ENCODE peak calls at places on chromosomes 2 and 18, in nine cellular contexts. M is AG04450; Z is CD8-positive, alpha-beta memory T cell; B is heart right ventricle; U is tibial artery; E is breast epithelium; X is SJSA1; T is transverse colon; F is naive thymus-derived CD4-positive, alpha-beta T cell. R is an unnamed sample. For H3K27me3, the result is how much of the 10 kb centered on the place peaks cover.

GRCh38 chr2:199460101-199460671 is 2.4 kb upstream of the SATB2 start:
- DNase-seq in B (no peak), M (no peak), Z (no peak), F (peak), U (no peak), X (no peak), E (no peak), T (no peak), R (no peak)

GRCh38 chr18:71784777-71785176 is 759.4 kb downstream of the CBLN2 start:
- DNase-seq in T (no peak), X (no peak), U (no peak), E (no peak), M (no peak), F (peak), B (no peak), Z (no peak), R (no peak)

GRCh38 chr2:85705680-85706039 is 11.5 kb downstream of the GNLY start:
- DNase-seq in X (no peak), Z (no peak), B (no peak), U (peak), M (peak), F (no peak), T (peak), E (no peak), R (peak)

GRCh38 chr2:105802587-105802986 is 57.9 kb downstream of the NCK2 start:
- DNase-seq in X (no peak), E (no peak), F (peak), Z (peak), M (no peak), U (no peak), T (no peak), B (no peak), R (no peak)

GRCh38 chr18:36704656-36705055 is 124.1 kb downstream of the TPGS2 start:
- DNase-seq in Z (no peak), X (no peak), U (no peak), F (no peak), M (no peak), E (no peak), T (no peak), B (no peak), R (no peak)

GRCh38 chr18:8988262-8988871 is 114.1 kb upstream of the NDUFV2 start:
- DNase-seq in U (peak), F (peak), X (peak), T (peak), Z (peak), E (no peak), B (peak), M (no peak), R (peak)

GRCh38 chr18:22320736-22321135 is 97.0 kb downstream of the CTAGE1 start:
- DNase-seq in Z (no peak), U (no peak), T (no peak), F (no peak), B (no peak), M (no peak), X (no peak), E (no peak), R (no peak)

GRCh38 chr2:181621779-181622490 is 35.0 kb downstream of the CERKL start:
- DNase-seq in U (no peak), B (no peak), T (no peak), F (no peak), Z (no peak), M (no peak), X (no peak), E (no peak), R (no peak)

GRCh38 chr2:135076556-135076955 is 24.5 kb downstream of the RAB3GAP1 start:
- DNase-seq in F (no peak), B (no peak), X (no peak), M (no peak), U (no peak), E (no peak), T (no peak), Z (no peak), R (no peak)

GRCh38 chr2:204228169-204228940 is 291.8 kb downstream of the ICOS start:
- DNase-seq in X (no peak), B (no peak), T (no peak), E (no peak), F (no peak), U (no peak), M (no peak), Z (no peak), R (no peak)

GRCh38 chr2:135132314-135132713 is 80.2 kb downstream of the RAB3GAP1 start:
- DNase-seq in T (no peak), E (no peak), M (no peak), F (no peak), U (no peak), X (no peak), Z (no peak), B (no peak), R (no peak)

GRCh38 chr2:205772983-205773382 is 90.7 kb downstream of the NRP2 start:
- DNase-seq in M (no peak), F (no peak), Z (no peak), E (no peak), X (no peak), U (no peak), T (no peak), B (no peak), R (no peak)

GRCh38 chr2:103268841-103269498 is 507.1 kb downstream of the TMEM182 start:
- DNase-seq in B (no peak), U (no peak), M (no peak), X (no peak), F (no peak), T (peak), Z (no peak), E (no peak), R (no peak)

GRCh38 chr2:236680461-236680860 is 110.8 kb downstream of the ACKR3 start:
- DNase-seq in X (no peak), M (no peak), U (no peak), F (no peak), Z (no peak), B (no peak), T (no peak), E (no peak), R (no peak)

GRCh38 chr2:239792649-239793010 is 232.5 kb downstream of the NDUFA10 start:
- DNase-seq in U (peak), T (peak), E (peak), M (no peak), Z (no peak), B (no peak), X (no peak), F (no peak), R (no peak)

GRCh38 chr2:172102858-172103359 is at the start of gene DLX2:
- DNase-seq in Z (peak), B (peak), E (no peak), X (peak), F (peak), U (peak), T (peak), M (peak), R (peak)

GRCh38 chr18:55321268-55322175 is 266.5 kb downstream of the TCF4 start:
- DNase-seq in Z (no peak), M (peak), U (peak), T (peak), B (peak), E (peak), F (no peak), X (peak), R (peak)

GRCh38 chr2:128362889-128363228 is 44.2 kb upstream of the HS6ST1 start:
- DNase-seq in E (peak), U (peak), B (no peak), T (peak), M (peak), X (peak), Z (no peak), F (no peak), R (peak)

GRCh38 chr2:231162036-231162345 is 36.4 kb upstream of the ARMC9 start:
- DNase-seq in T (no peak), M (peak), U (no peak), B (no peak), E (no peak), Z (no peak), F (no peak), X (peak), R (peak)

GRCh38 chr2:210782222-210782621 is 225.8 kb downstream of the CPS1 start:
- DNase-seq in Z (no peak), F (no peak), U (no peak), X (no peak), M (no peak), B (no peak), T (no peak), E (no peak), R (no peak)

GRCh38 chr2:68925298-68925885 is 27.3 kb downstream of the GKN2 start:
- DNase-seq in E (no peak), U (no peak), B (no peak), F (peak), Z (peak), T (no peak), M (no peak), X (peak), R (peak)

GRCh38 chr2:16201876-16202642 is 261.7 kb downstream of the MYCN start:
- DNase-seq in X (no peak), Z (no peak), E (no peak), M (no peak), F (no peak), B (no peak), T (peak), U (no peak), R (no peak)

GRCh38 chr18:37550118-37550875 is 15.3 kb downstream of the CELF4 start:
- DNase-seq in U (no peak), F (no peak), Z (no peak), B (no peak), E (no peak), T (no peak), M (no peak), X (no peak), R (no peak)

GRCh38 chr18:76493213-76494107 is 1.6 kb downstream of the ZNF516 start:
- DNase-seq in U (no peak), E (no peak), M (no peak), Z (no peak), X (peak), B (no peak), T (no peak), F (peak), R (peak)

GRCh38 chr2:127047716-127048617 is 59.0 kb downstream of the BIN1 start:
- DNase-seq in T (no peak), B (no peak), X (no peak), Z (no peak), E (peak), F (no peak), U (no peak), M (no peak), R (no peak)

DNA sequence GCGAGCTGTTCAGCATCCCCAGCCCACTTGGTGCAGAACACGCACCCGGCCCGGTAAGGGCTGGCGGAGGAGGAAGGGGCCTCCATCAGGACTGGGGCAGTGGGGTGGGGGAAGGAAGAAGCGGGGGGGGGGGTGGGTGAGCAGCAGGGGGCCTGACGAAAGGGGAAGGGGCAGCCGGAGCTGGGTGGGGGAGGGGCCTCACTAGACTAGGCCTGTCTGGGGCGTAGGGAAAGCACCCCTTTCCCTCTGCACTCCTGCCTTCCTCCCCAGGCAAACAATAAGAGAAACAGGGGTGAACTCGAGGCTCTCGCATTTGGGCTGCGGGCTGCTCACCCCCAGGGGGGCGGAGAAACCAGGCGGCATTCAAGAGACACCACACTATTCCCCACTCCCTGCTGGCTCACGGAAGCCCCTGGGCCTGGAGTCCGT is 82.7 kb upstream of the POMC start:
- DNase-seq in E (no peak), M (no peak), T (no peak), F (no peak), U (no peak), X (no peak), B (no peak), Z (no peak), R (peak)
- H3K27me3 ChIP-seq in E (under half), M (under half), T (under half), F (under half), U (under half), X (under half), B (under half), Z (under half), R (under half)

GRCh38 chr2:70508711-70509462 is 44.7 kb downstream of the TGFA start:
- DNase-seq in X (no peak), T (no peak), F (no peak), B (no peak), M (no peak), E (no peak), Z (no peak), U (no peak), R (no peak)

GRCh38 chr2:70509565-70509964 is 44.1 kb downstream of the TGFA start:
- DNase-seq in T (peak), X (no peak), F (no peak), Z (no peak), M (no peak), B (no peak), E (no peak), U (no peak), R (no peak)

GRCh38 chr2:70511986-70512729 is 41.5 kb downstream of the TGFA start:
- DNase-seq in E (no peak), X (no peak), B (no peak), U (no peak), M (no peak), F (no peak), Z (no peak), T (peak), R (no peak)

GRCh38 chr2:70513751-70514150 is 39.9 kb downstream of the TGFA start:
- DNase-seq in U (no peak), E (no peak), F (no peak), T (no peak), X (no peak), Z (no peak), M (no peak), B (no peak), R (no peak)

GRCh38 chr2:70510213-70510820 is 43.3 kb downstream of the TGFA start:
- DNase-seq in M (no peak), E (no peak), F (no peak), T (no peak), B (no peak), Z (no peak), X (no peak), U (no peak), R (no peak)
- H3K27ac ChIP-seq in M (no peak), E (no peak), F (no peak), T (no peak), B (no peak), Z (no peak), X (no peak), U (no peak), R (no peak)

GRCh38 chr2:118836411-118836930 is 11.0 kb downstream of the EN1 start:
- DNase-seq in U (no peak), F (no peak), Z (no peak), X (no peak), B (no peak), T (no peak), E (no peak), M (no peak), R (no peak)
- H3K27me3 ChIP-seq in U (under half), F (under half), Z (under half), X (under half), B (under half), T (half or more), E (half or more), M (half or more), R (half or more)

DNA sequence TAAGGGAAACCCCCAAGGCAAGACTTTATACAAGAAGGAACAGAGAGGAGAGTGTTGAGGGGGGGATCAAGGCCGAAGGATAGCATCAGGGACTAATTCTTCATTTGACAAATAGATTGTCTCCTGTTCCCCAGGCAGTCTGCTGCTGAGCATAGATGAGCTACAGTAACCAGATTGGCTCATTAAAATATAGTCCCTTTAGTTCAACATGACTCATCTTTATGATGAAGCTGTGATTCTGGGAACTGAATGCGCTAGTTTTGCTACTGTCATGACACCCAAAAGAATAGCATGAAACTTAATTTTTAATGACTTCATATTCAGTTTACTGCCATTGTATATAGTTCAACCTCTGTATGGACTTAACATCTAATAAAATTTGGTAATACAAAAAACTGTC is 35.5 kb downstream of the TMEFF2 start:
- DNase-seq in B (no peak), M (no peak), Z (no peak), F (no peak), X (no peak), E (no peak), T (no peak), U (no peak), R (no peak)
- H3K27ac ChIP-seq in B (no peak), M (no peak), Z (no peak), F (no peak), X (no peak), E (no peak), T (no peak), U (no peak), R (no peak)

GRCh38 chr2:73173781-73174180 is 28.6 kb upstream of the NOTO start:
- DNase-seq in T (no peak), M (no peak), X (no peak), Z (no peak), E (no peak), F (no peak), U (no peak), B (no peak), R (no peak)

GRCh38 chr2:73175663-73176204 is 26.6 kb upstream of the NOTO start:
- DNase-seq in U (peak), X (no peak), F (peak), T (peak), B (peak), Z (peak), M (no peak), E (no peak), R (peak)

GRCh38 chr2:73174941-73175662 is 27.3 kb upstream of the NOTO start:
- DNase-seq in T (no peak), F (no peak), U (no peak), E (no peak), M (no peak), B (no peak), X (no peak), Z (no peak), R (no peak)

GRCh38 chr2:73172963-73173362 is 29.4 kb upstream of the NOTO start:
- DNase-seq in B (no peak), T (no peak), E (no peak), X (no peak), Z (no peak), M (no peak), U (no peak), F (no peak), R (no peak)

GRCh38 chr2:73174244-73174643 is 28.1 kb upstream of the NOTO start:
- DNase-seq in U (no peak), Z (no peak), F (no peak), B (no peak), X (no peak), T (no peak), M (no peak), E (no peak), R (no peak)
- H3K27me3 ChIP-seq in U (under half), Z (under half), F (under half), B (under half), X (under half), T (under half), M (under half), E (under half), R (under half)

GRCh38 chr2:30484145-30484544 is 37.1 kb downstream of the LCLAT1 start:
- DNase-seq in T (no peak), F (no peak), M (no peak), E (no peak), U (no peak), Z (no peak), B (no peak), X (no peak), R (no peak)
- H3K27ac ChIP-seq in T (no peak), F (no peak), M (no peak), E (no peak), U (no peak), Z (no peak), B (peak), X (no peak), R (no peak)

DNA sequence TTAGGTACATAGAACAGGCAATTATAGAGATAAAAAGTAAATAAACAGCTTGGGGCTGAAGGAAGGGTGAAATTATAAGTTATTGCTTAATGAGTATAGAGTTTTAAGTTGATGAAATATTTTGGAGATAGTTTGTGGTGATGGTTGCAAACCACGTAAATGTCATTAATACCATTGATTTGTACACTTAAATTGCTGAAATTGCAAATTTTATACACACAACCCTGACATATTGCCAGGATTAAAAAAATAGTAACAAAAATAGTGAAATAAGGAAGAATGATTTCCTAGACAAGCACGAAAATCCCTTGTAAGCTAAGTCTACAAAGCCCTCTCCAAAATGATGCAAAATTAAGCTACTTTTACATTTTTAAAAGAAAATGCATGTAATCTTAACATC is 46.2 kb upstream of the RAB6D start:
- DNase-seq in B (no peak), U (no peak), T (no peak), Z (no peak), M (no peak), E (no peak), X (no peak), F (no peak), R (no peak)
- H3K27me3 ChIP-seq in B (under half), U (under half), T (under half), Z (under half), M (under half), E (under half), X (under half), F (under half), R (under half)

DNA sequence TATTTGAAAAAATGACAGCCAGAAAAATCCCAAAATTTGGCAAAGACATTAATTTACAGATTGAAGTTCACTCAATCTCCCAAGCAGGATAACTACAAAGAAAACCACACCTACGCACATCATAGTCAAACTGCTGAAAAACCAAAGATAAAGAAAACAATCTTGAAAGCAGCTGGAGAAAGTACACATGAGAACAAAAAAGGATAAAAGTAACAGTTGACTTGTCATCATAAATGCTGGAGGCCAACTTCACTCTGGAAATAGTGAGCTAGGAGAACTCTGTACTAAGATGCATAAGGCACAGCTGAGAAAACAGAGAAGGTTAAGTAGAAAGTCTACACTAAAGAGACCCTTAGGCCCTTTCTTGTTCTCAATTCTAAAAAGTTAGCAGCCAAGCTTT is 73.1 kb downstream of the TLK1 start:
- DNase-seq in F (peak), T (no peak), Z (no peak), E (no peak), X (no peak), M (no peak), U (no peak), B (no peak), R (no peak)
- H3K27ac ChIP-seq in F (peak), T (no peak), Z (no peak), E (no peak), X (no peak), M (no peak), U (no peak), B (no peak), R (no peak)